ENCODE peak calls at places on chromosome 3, in ten cellular contexts. One of them, this sample, is unnamed. For H3K9me3, the result is how much of the 10 kb centered on the place peaks cover.

GRCh38 chr3:170690133-170690981 is 104.5 kb upstream of the SLC7A14 start:
- DNase-seq in fibroblast of lung: peak
- DNase-seq in Peyer's patch: peak
- DNase-seq in ovary: peak
- DNase-seq in tibial artery: peak
- DNase-seq in naive thymus-derived CD4-positive, alpha-beta T cell: peak
- DNase-seq in neural progenitor cell: peak
- DNase-seq in heart left ventricle: peak
- DNase-seq in adrenal gland: peak
- DNase-seq in endodermal cell: peak
- DNase-seq in this sample: peak

GRCh38 chr3:61608072-61608471 is 46.7 kb downstream of the PTPRG start:
- DNase-seq in ovary: no peak
- DNase-seq in fibroblast of lung: no peak
- DNase-seq in naive thymus-derived CD4-positive, alpha-beta T cell: no peak
- DNase-seq in neural progenitor cell: no peak
- DNase-seq in tibial artery: no peak
- DNase-seq in adrenal gland: no peak
- DNase-seq in Peyer's patch: no peak
- DNase-seq in heart left ventricle: no peak
- DNase-seq in endodermal cell: no peak
- DNase-seq in this sample: no peak

GRCh38 chr3:136250862-136251460 is 821 bp downstream of the PCCB start:
- DNase-seq in endodermal cell: peak
- DNase-seq in tibial artery: peak
- DNase-seq in ovary: peak
- DNase-seq in naive thymus-derived CD4-positive, alpha-beta T cell: peak
- DNase-seq in adrenal gland: peak
- DNase-seq in fibroblast of lung: peak
- DNase-seq in heart left ventricle: peak
- DNase-seq in Peyer's patch: peak
- DNase-seq in neural progenitor cell: peak
- DNase-seq in this sample: no peak

GRCh38 chr3:195224156-195224979 is 46.6 kb downstream of the XXYLT1 start:
- DNase-seq in adrenal gland: no peak
- DNase-seq in ovary: peak
- DNase-seq in naive thymus-derived CD4-positive, alpha-beta T cell: peak
- DNase-seq in heart left ventricle: no peak
- DNase-seq in tibial artery: no peak
- DNase-seq in neural progenitor cell: no peak
- DNase-seq in endodermal cell: no peak
- DNase-seq in Peyer's patch: peak
- DNase-seq in fibroblast of lung: no peak
- DNase-seq in this sample: no peak

GRCh38 chr3:194547042-194547441 is 60.2 kb upstream of the ATP13A3 start:
- DNase-seq in neural progenitor cell: no peak
- DNase-seq in naive thymus-derived CD4-positive, alpha-beta T cell: no peak
- DNase-seq in endodermal cell: no peak
- DNase-seq in adrenal gland: no peak
- DNase-seq in ovary: no peak
- DNase-seq in heart left ventricle: no peak
- DNase-seq in tibial artery: no peak
- DNase-seq in fibroblast of lung: no peak
- DNase-seq in Peyer's patch: no peak
- DNase-seq in this sample: no peak

GRCh38 chr3:105614288-105615030 is 247.8 kb downstream of the ALCAM start:
- DNase-seq in ovary: no peak
- DNase-seq in fibroblast of lung: peak
- DNase-seq in Peyer's patch: no peak
- DNase-seq in heart left ventricle: no peak
- DNase-seq in adrenal gland: no peak
- DNase-seq in tibial artery: no peak
- DNase-seq in naive thymus-derived CD4-positive, alpha-beta T cell: no peak
- DNase-seq in neural progenitor cell: no peak
- DNase-seq in endodermal cell: no peak
- DNase-seq in this sample: no peak

GRCh38 chr3:125054436-125055164 is 1.2 kb downstream of the HEG1 start:
- DNase-seq in ovary: no peak
- DNase-seq in fibroblast of lung: peak
- DNase-seq in Peyer's patch: peak
- DNase-seq in adrenal gland: peak
- DNase-seq in naive thymus-derived CD4-positive, alpha-beta T cell: no peak
- DNase-seq in neural progenitor cell: peak
- DNase-seq in endodermal cell: peak
- DNase-seq in tibial artery: no peak
- DNase-seq in heart left ventricle: peak
- DNase-seq in this sample: no peak

GRCh38 chr3:129549006-129549800 is 6.2 kb downstream of the H1-8 start:
- DNase-seq in fibroblast of lung: no peak
- DNase-seq in adrenal gland: no peak
- DNase-seq in neural progenitor cell: no peak
- DNase-seq in tibial artery: no peak
- DNase-seq in heart left ventricle: no peak
- DNase-seq in Peyer's patch: no peak
- DNase-seq in naive thymus-derived CD4-positive, alpha-beta T cell: no peak
- DNase-seq in endodermal cell: no peak
- DNase-seq in ovary: no peak
- DNase-seq in this sample: no peak

GRCh38 chr3:188076176-188076575 is 77.8 kb upstream of the LPP start:
- DNase-seq in heart left ventricle: peak
- DNase-seq in naive thymus-derived CD4-positive, alpha-beta T cell: no peak
- DNase-seq in fibroblast of lung: no peak
- DNase-seq in Peyer's patch: no peak
- DNase-seq in ovary: no peak
- DNase-seq in endodermal cell: no peak
- DNase-seq in neural progenitor cell: no peak
- DNase-seq in adrenal gland: no peak
- DNase-seq in tibial artery: peak
- DNase-seq in this sample: no peak

GRCh38 chr3:139416275-139416674 is 26.8 kb upstream of the COPB2 start:
- DNase-seq in heart left ventricle: no peak
- DNase-seq in endodermal cell: no peak
- DNase-seq in ovary: no peak
- DNase-seq in Peyer's patch: no peak
- DNase-seq in tibial artery: no peak
- DNase-seq in fibroblast of lung: no peak
- DNase-seq in adrenal gland: no peak
- DNase-seq in neural progenitor cell: no peak
- DNase-seq in naive thymus-derived CD4-positive, alpha-beta T cell: no peak
- DNase-seq in this sample: no peak

GRCh38 chr3:139418144-139418543 is 28.7 kb upstream of the COPB2 start:
- DNase-seq in Peyer's patch: no peak
- DNase-seq in naive thymus-derived CD4-positive, alpha-beta T cell: no peak
- DNase-seq in ovary: no peak
- DNase-seq in tibial artery: no peak
- DNase-seq in heart left ventricle: no peak
- DNase-seq in neural progenitor cell: no peak
- DNase-seq in endodermal cell: no peak
- DNase-seq in fibroblast of lung: no peak
- DNase-seq in adrenal gland: no peak
- DNase-seq in this sample: no peak

DNA sequence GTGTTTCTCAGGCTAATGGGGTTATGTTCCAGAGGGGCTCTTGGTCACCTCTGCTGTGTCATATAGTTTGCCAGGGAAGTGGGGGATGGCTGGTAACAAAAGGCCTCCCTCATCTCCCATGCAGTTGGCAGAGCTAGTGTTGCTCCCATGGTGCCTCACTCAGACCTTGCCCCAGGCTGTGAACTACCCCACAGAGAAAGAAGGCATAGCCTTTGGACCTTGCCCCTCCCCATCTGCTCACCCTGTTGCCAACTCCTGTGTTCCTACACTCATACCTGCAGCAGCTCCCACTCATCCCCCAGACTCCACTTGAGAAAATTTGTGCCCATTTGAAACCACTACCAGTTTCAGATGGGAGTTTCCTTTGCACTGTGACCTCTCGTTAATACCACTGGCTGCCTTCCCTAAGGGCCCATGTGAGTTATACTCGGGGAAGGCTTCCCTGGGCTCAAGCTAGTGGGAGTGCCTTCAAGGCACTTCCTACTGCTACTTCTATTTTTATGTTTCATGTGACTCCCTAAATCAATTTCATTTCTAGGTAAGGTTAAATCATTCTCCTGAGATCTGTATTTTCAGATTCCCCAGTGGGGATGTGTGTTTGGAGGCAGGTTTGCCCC is 25.3 kb upstream of the COPB2 start:
- DNase-seq in Peyer's patch: no peak
- DNase-seq in naive thymus-derived CD4-positive, alpha-beta T cell: no peak
- DNase-seq in endodermal cell: no peak
- DNase-seq in adrenal gland: no peak
- DNase-seq in neural progenitor cell: no peak
- DNase-seq in fibroblast of lung: no peak
- DNase-seq in tibial artery: no peak
- DNase-seq in heart left ventricle: no peak
- DNase-seq in ovary: no peak
- DNase-seq in this sample: no peak
- H3K9me3 ChIP-seq in Peyer's patch: under half
- H3K9me3 ChIP-seq in naive thymus-derived CD4-positive, alpha-beta T cell: under half
- H3K9me3 ChIP-seq in endodermal cell: under half
- H3K9me3 ChIP-seq in adrenal gland: under half
- H3K9me3 ChIP-seq in neural progenitor cell: under half
- H3K9me3 ChIP-seq in fibroblast of lung: under half
- H3K9me3 ChIP-seq in tibial artery: under half
- H3K9me3 ChIP-seq in heart left ventricle: under half
- H3K9me3 ChIP-seq in ovary: under half
- H3K9me3 ChIP-seq in this sample: under half

DNA sequence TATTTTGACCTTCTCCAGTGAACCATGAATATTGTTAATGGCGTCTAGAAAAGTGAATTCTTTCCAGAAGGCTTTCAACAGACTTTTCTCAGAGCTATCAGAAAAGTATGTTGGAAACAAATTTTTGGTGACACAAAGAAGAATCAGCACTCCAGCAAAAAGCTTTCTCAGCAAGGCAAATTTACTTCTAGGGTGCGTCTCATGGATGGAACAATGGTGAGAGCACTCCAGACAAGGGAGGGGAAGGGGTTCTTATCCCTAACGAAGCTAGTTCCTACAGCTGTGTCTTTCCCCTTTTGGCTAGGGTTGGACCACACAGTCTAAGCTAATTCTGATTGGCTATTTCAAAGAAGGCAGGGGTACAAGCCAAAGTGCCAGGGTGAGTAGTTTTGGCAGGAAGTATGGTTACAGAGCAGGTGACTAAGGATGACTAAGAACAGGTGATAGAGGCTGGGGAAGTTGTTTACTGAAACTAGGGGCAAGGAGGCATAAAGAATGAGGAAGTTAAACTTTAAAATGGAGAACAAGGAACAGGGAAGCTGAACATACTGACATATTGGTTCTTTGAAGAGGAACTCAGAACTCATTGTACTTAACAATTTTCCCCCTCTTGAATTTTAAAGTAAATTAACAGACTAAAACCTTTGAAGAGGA is 959.8 kb downstream of the NAALADL2 start:
- DNase-seq in endodermal cell: no peak
- DNase-seq in neural progenitor cell: no peak
- DNase-seq in ovary: no peak
- DNase-seq in heart left ventricle: no peak
- DNase-seq in naive thymus-derived CD4-positive, alpha-beta T cell: no peak
- DNase-seq in tibial artery: no peak
- DNase-seq in adrenal gland: no peak
- DNase-seq in Peyer's patch: no peak
- DNase-seq in fibroblast of lung: no peak
- DNase-seq in this sample: no peak
- H3K9me3 ChIP-seq in endodermal cell: half or more
- H3K9me3 ChIP-seq in neural progenitor cell: under half
- H3K9me3 ChIP-seq in ovary: under half
- H3K9me3 ChIP-seq in heart left ventricle: under half
- H3K9me3 ChIP-seq in naive thymus-derived CD4-positive, alpha-beta T cell: under half
- H3K9me3 ChIP-seq in tibial artery: under half
- H3K9me3 ChIP-seq in adrenal gland: under half
- H3K9me3 ChIP-seq in Peyer's patch: under half
- H3K9me3 ChIP-seq in fibroblast of lung: under half
- H3K9me3 ChIP-seq in this sample: under half

DNA sequence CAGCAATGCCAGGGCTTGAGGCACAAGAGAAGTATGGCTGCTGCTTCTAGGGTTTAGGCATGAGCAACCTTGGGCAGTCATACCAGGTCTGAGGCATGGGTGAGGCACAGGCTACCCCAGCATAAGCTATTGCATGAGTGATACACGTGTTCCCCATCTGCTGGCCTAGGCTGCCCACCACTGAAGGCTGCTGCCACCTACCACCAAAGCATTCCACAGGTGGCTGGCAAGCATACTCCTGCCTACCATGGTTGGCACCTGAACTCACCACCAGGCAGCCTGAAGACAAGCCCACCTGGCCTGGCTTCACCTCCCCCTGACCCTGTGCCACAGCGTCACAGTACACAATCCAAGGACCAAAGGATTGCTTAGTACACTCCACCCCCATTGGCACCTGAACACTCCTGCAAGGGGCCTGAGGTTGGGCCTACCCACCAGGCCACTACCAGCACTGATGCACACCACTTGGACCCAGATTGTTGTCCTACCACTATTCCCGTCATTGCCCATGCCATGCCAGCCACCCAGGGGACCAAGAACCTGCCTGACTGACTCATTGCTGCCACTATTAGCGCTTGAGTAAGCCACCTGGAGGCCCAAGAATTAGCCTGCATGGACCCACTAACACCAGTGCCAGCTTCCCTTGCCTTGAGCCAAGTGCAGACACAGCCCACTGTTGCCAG is 115.7 kb downstream of the STT3B start:
- DNase-seq in tibial artery: no peak
- DNase-seq in Peyer's patch: no peak
- DNase-seq in heart left ventricle: no peak
- DNase-seq in adrenal gland: no peak
- DNase-seq in naive thymus-derived CD4-positive, alpha-beta T cell: no peak
- DNase-seq in endodermal cell: no peak
- DNase-seq in ovary: no peak
- DNase-seq in neural progenitor cell: no peak
- DNase-seq in fibroblast of lung: no peak
- DNase-seq in this sample: no peak
- H3K9me3 ChIP-seq in tibial artery: under half
- H3K9me3 ChIP-seq in Peyer's patch: under half
- H3K9me3 ChIP-seq in heart left ventricle: half or more
- H3K9me3 ChIP-seq in adrenal gland: under half
- H3K9me3 ChIP-seq in naive thymus-derived CD4-positive, alpha-beta T cell: under half
- H3K9me3 ChIP-seq in endodermal cell: half or more
- H3K9me3 ChIP-seq in ovary: under half
- H3K9me3 ChIP-seq in neural progenitor cell: under half
- H3K9me3 ChIP-seq in fibroblast of lung: under half
- H3K9me3 ChIP-seq in this sample: under half

DNA sequence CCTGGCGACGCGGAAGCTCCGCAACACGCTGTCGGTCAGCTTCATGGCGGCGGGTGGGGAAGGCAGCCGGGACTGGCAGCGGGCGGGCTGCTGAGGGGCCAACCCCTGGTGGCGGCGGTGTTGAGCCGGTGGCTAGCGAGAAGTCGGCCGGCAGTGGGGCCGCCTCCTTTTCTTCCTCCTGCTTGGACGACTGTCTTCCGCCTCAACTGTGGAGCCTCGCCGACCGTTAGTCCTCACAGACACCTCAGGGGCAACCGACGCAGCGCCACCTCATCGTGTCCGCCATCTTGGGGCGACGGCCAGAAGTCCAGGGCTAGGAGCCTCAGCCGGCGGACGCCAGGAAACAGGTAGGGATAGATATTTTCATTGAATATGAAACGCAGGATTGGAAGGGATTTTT is 875.1 kb downstream of the NSUN3 start:
- DNase-seq in Peyer's patch: no peak
- DNase-seq in tibial artery: no peak
- DNase-seq in adrenal gland: no peak
- DNase-seq in endodermal cell: no peak
- DNase-seq in ovary: no peak
- DNase-seq in heart left ventricle: peak
- DNase-seq in fibroblast of lung: no peak
- DNase-seq in neural progenitor cell: no peak
- DNase-seq in naive thymus-derived CD4-positive, alpha-beta T cell: no peak
- DNase-seq in this sample: no peak
- H3K9me3 ChIP-seq in Peyer's patch: under half
- H3K9me3 ChIP-seq in tibial artery: under half
- H3K9me3 ChIP-seq in adrenal gland: under half
- H3K9me3 ChIP-seq in endodermal cell: under half
- H3K9me3 ChIP-seq in ovary: under half
- H3K9me3 ChIP-seq in heart left ventricle: under half
- H3K9me3 ChIP-seq in fibroblast of lung: under half
- H3K9me3 ChIP-seq in neural progenitor cell: under half
- H3K9me3 ChIP-seq in naive thymus-derived CD4-positive, alpha-beta T cell: under half
- H3K9me3 ChIP-seq in this sample: under half

This sample was measured in T-helper 17 cell.